ENCODE peak calls at places on chromosome 12, in four cellular contexts. T is amygdala, D is uterus, Y is transverse colon. C is an unnamed sample.

GRCh38 chr12:74415633-74416032 is 122.0 kb upstream of the ATXN7L3B start:
- DNase-seq in T (no peak), D (no peak), Y (no peak), C (no peak)

GRCh38 chr12:96141216-96141944 is 52.8 kb upstream of the ELK3 start:
- DNase-seq in Y (no peak), D (no peak), T (no peak), C (no peak)

GRCh38 chr12:50282581-50283229 is 615 bp downstream of the LIMA1 start:
- DNase-seq in T (no peak), D (peak; percentile 46), Y (peak; percentile 17), C (no peak)

GRCh38 chr12:89369166-89369565 is 16.9 kb upstream of the DUSP6 start:
- DNase-seq in T (no peak), Y (no peak), D (no peak), C (no peak)

GRCh38 chr12:132077322-132078100 is 66.6 kb downstream of the DDX51 start:
- DNase-seq in Y (no peak), T (no peak), D (no peak), C (no peak)

GRCh38 chr12:122887817-122888212 is 8.1 kb downstream of the VPS37B start:
- DNase-seq in D (no peak), T (no peak), Y (no peak), C (no peak)

GRCh38 chr12:49195734-49196133 is 6.9 kb upstream of the TUBA1A start:
- DNase-seq in D (no peak), Y (no peak), T (no peak), C (no peak)

GRCh38 chr12:21502164-21502496 is 541 bp downstream of the GOLT1B start:
- DNase-seq in Y (peak; percentile 20), D (no peak), T (no peak), C (no peak)

GRCh38 chr12:104792570-104792969 is 165.5 kb downstream of the SLC41A2 start:
- DNase-seq in Y (no peak), D (peak; percentile 55), T (no peak), C (no peak)